ENCODE peak calls at places on chromosome 7, in six cellular contexts. W is caudate nucleus; K is A549; S is NCI-H2171 treated with DMSO at 0.1 percent for 48 hours; Q is small intestine; L is activated CD4-positive, alpha-beta T cell treated with anti-CD3 and anti-CD28 coated beads for 24 hours. O is an unnamed sample.

GRCh38 chr7:41003031-41003925 is 699.6 kb downstream of the INHBA start:
- DNase-seq in Q (peak; percentile 25), K (no peak), W (no peak), L (no peak), S (peak; percentile 33), O (peak; percentile 25)

GRCh38 chr7:73358590-73359275 is 30.8 kb downstream of the FKBP6 start:
- DNase-seq in L (no peak), S (no peak), Q (no peak), W (no peak), K (no peak), O (no peak)

GRCh38 chr7:112182749-112183148 is 23.4 kb downstream of the DOCK4 start:
- DNase-seq in Q (no peak), K (no peak), L (no peak), W (peak; percentile 85), S (no peak), O (no peak)

GRCh38 chr7:50220280-50220679 is 84.2 kb upstream of the IKZF1 start:
- DNase-seq in W (no peak), K (no peak), Q (no peak), L (no peak), S (no peak), O (no peak)

GRCh38 chr7:77575187-77575586 is 38.1 kb downstream of the PTPN12 start:
- DNase-seq in W (no peak), S (no peak), L (no peak), K (no peak), Q (no peak), O (no peak)

GRCh38 chr7:44615149-44615611 is 8.8 kb downstream of the OGDH start:
- DNase-seq in S (no peak), L (no peak), Q (peak; percentile 99), W (no peak), K (no peak), O (no peak)

GRCh38 chr7:99141756-99142726 is 1.9 kb downstream of the SMURF1 start:
- DNase-seq in S (no peak), W (peak; percentile 45), Q (peak; percentile 64), L (peak; percentile 45), K (peak; percentile 48), O (no peak)

GRCh38 chr7:128885370-128886187 is 22.9 kb downstream of the ATP6V1F start:
- DNase-seq in L (no peak), S (no peak), Q (no peak), W (no peak), K (no peak), O (no peak)

GRCh38 chr7:107609861-107610260 is 29.8 kb downstream of the BCAP29 start:
- DNase-seq in L (no peak), S (no peak), Q (no peak), W (no peak), K (no peak), O (no peak)

GRCh38 chr7:101589976-101590662 is 39.0 kb downstream of the MYL10 start:
- DNase-seq in K (no peak), W (no peak), L (no peak), S (no peak), Q (no peak), O (no peak)

GRCh38 chr7:82624337-82624736 is 180.8 kb upstream of the CACNA2D1 start:
- DNase-seq in W (no peak), Q (no peak), L (no peak), S (no peak), K (no peak), O (no peak)

GRCh38 chr7:70574970-70575799 is 556.8 kb upstream of the GALNT17 start:
- DNase-seq in L (no peak), Q (no peak), S (peak; percentile 95), K (no peak), W (peak; percentile 45), O (peak; percentile 99)

GRCh38 chr7:27714831-27715444 is 25.0 kb upstream of the TAX1BP1 start:
- DNase-seq in Q (peak; percentile 52), W (no peak), K (no peak), L (no peak), S (no peak), O (no peak)

GRCh38 chr7:74579800-74580685 is 77.5 kb upstream of the GTF2I start:
- DNase-seq in L (no peak), S (no peak), W (no peak), K (peak; percentile 45), Q (peak; percentile 95), O (no peak)

GRCh38 chr7:91033574-91033973 is 230.7 kb upstream of the FZD1 start:
- DNase-seq in Q (no peak), S (no peak), W (no peak), L (no peak), K (no peak), O (no peak)

GRCh38 chr7:41956276-41956675 is 253.4 kb upstream of the INHBA start:
- DNase-seq in Q (no peak), K (no peak), S (no peak), L (no peak), W (no peak), O (no peak)

GRCh38 chr7:39300276-39300675 is 265.9 kb upstream of the YAE1 start:
- DNase-seq in K (no peak), Q (no peak), L (no peak), S (no peak), W (no peak), O (no peak)

GRCh38 chr7:9192969-9193368 is 759.6 kb downstream of the NXPH1 start:
- DNase-seq in K (no peak), W (no peak), Q (no peak), S (no peak), L (no peak), O (no peak)

GRCh38 chr7:108067844-108068243 is 62.3 kb downstream of the LAMB4 start:
- DNase-seq in Q (no peak), L (no peak), K (no peak), W (no peak), S (peak; percentile 16), O (no peak)

O was measured in DMS 273 treated with DMSO at 0.1 percent for 48 hours.